ENCODE peak calls at places on chromosomes 13 and 19, in six cellular contexts. E is NCI-H774; P is CD4-positive, alpha-beta T cell; G is stimulated activated CD4-positive, alpha-beta T cell treated with anti-CD3 and anti-CD28 coated beads, Interleukin-2, amount 100 ng/mL, for 48 hours; Q is activated naive CD4-positive, alpha-beta T cell; W is stimulated activated CD8-positive, alpha-beta memory T cell treated with anti-CD3 and anti-CD28 coated beads, Interleukin-7, amount 100 ng/mL, for 24 hours. K is an unnamed sample.

GRCh38 chr19:18776288-18776594 is 14.9 kb downstream of the COMP start:
- DNase-seq in P (no peak), G (no peak), Q (no peak), E (no peak), W (no peak), K (no peak)

GRCh38 chr13:38636756-38637155 is 50.1 kb upstream of the FREM2 start:
- DNase-seq in G (no peak), P (no peak), W (no peak), E (peak; percentile 44), Q (no peak), K (no peak)

GRCh38 chr13:99665716-99666115 is 164.4 kb downstream of the TM9SF2 start:
- DNase-seq in P (no peak), G (no peak), Q (no peak), E (no peak), W (no peak), K (no peak)

GRCh38 chr19:13154241-13154778 is 4.1 kb downstream of the IER2 start:
- DNase-seq in E (peak; percentile 41), W (no peak), P (peak; percentile 47), G (peak; percentile 68), Q (no peak), K (no peak)

GRCh38 chr19:34269968-34270621 is 15.7 kb downstream of the GARRE1 start:
- DNase-seq in G (peak; percentile 36), W (peak; percentile 26), Q (peak; percentile 5), E (no peak), P (peak; percentile 75), K (no peak)

GRCh38 chr13:26007774-26008173 is 44.0 kb downstream of the SHISA2 start:
- DNase-seq in W (no peak), P (no peak), Q (no peak), G (no peak), E (no peak), K (no peak)

GRCh38 chr13:75225288-75225687 is 256.7 kb downstream of the TBC1D4 start:
- DNase-seq in P (no peak), G (no peak), W (no peak), E (no peak), Q (no peak), K (no peak)

GRCh38 chr13:63389756-63390155 is 1974.1 kb upstream of the PCDH20 start:
- DNase-seq in W (no peak), E (no peak), P (no peak), Q (no peak), G (no peak), K (no peak)

GRCh38 chr19:13206581-13206980 is 56.4 kb downstream of the IER2 start:
- DNase-seq in G (no peak), P (no peak), E (no peak), W (no peak), Q (no peak), K (no peak)

GRCh38 chr13:48078251-48078656 is 16.6 kb downstream of the MED4 start:
- DNase-seq in W (no peak), G (no peak), P (no peak), E (no peak), Q (no peak), K (no peak)

GRCh38 chr19:6023936-6024335 is 46.0 kb upstream of the RANBP3 start:
- DNase-seq in W (no peak), P (no peak), G (no peak), Q (no peak), E (no peak), K (no peak)

GRCh38 chr13:111202149-111202548 is 87.0 kb downstream of the ARHGEF7 start:
- DNase-seq in P (no peak), G (no peak), E (peak; percentile 32), W (no peak), Q (no peak), K (no peak)

GRCh38 chr13:77979721-77980377 is 61.2 kb upstream of the EDNRB start:
- DNase-seq in Q (no peak), W (no peak), P (no peak), E (no peak), G (no peak), K (no peak)

K was measured in occipital lobe.